ENCODE peak calls at places on chromosomes 2 and 18, in four cellular contexts. I is fibroblast of mammary gland, U is uterus, J is AG09309. O is an unnamed sample.

GRCh38 chr2:13758412-13758811 is 874.1 kb upstream of the LRATD1 start:
- DNase-seq in I (no peak), J (no peak), U (no peak), O (no peak)

GRCh38 chr2:215359576-215359922 is 47.7 kb downstream of the ATIC start:
- DNase-seq in U (no peak), I (no peak), J (no peak), O (no peak)

GRCh38 chr2:69449906-69450305 is 12.7 kb upstream of the NFU1 start:
- DNase-seq in U (no peak), I (peak; percentile 14), J (peak; percentile 4), O (no peak)

GRCh38 chr2:138867341-138867740 is 87.2 kb upstream of the NXPH2 start:
- DNase-seq in U (no peak), I (no peak), J (no peak), O (no peak)

GRCh38 chr2:221245045-221245444 is 327.1 kb downstream of the EPHA4 start:
- DNase-seq in U (no peak), J (no peak), I (no peak), O (no peak)

GRCh38 chr2:128366746-128367511 is 48.3 kb upstream of the HS6ST1 start:
- DNase-seq in J (no peak), I (no peak), U (no peak), O (no peak)

GRCh38 chr2:204888222-204888621 is 342.9 kb downstream of the PARD3B start:
- DNase-seq in U (no peak), I (peak; percentile 25), J (peak; percentile 8), O (no peak)

GRCh38 chr2:161077367-161078210 is 82.6 kb upstream of the TANK start:
- DNase-seq in J (no peak), I (peak; percentile 47), U (no peak), O (no peak)

GRCh38 chr2:86790828-86791561 is at the start of gene CD8A:
- DNase-seq in U (no peak), I (peak; percentile 30), J (no peak), O (no peak)

GRCh38 chr2:73503992-73504570 is 118.4 kb downstream of the ALMS1 start:
- DNase-seq in U (no peak), J (no peak), I (no peak), O (no peak)

GRCh38 chr2:85712849-85713612 is 18.9 kb downstream of the GNLY start:
- DNase-seq in U (no peak), J (no peak), I (peak; percentile 86), O (no peak)

GRCh38 chr2:64630752-64631151 is 23.0 kb downstream of the SERTAD2 start:
- DNase-seq in J (no peak), I (no peak), U (no peak), O (no peak)

GRCh38 chr18:48869591-48869990 is 81.2 kb downstream of the SMAD7 start:
- DNase-seq in U (no peak), J (no peak), I (no peak), O (peak; percentile 35)

GRCh38 chr2:219987830-219988229 is 360.4 kb downstream of the SLC4A3 start:
- DNase-seq in J (peak; percentile 75), U (no peak), I (peak; percentile 99), O (no peak)

DNA sequence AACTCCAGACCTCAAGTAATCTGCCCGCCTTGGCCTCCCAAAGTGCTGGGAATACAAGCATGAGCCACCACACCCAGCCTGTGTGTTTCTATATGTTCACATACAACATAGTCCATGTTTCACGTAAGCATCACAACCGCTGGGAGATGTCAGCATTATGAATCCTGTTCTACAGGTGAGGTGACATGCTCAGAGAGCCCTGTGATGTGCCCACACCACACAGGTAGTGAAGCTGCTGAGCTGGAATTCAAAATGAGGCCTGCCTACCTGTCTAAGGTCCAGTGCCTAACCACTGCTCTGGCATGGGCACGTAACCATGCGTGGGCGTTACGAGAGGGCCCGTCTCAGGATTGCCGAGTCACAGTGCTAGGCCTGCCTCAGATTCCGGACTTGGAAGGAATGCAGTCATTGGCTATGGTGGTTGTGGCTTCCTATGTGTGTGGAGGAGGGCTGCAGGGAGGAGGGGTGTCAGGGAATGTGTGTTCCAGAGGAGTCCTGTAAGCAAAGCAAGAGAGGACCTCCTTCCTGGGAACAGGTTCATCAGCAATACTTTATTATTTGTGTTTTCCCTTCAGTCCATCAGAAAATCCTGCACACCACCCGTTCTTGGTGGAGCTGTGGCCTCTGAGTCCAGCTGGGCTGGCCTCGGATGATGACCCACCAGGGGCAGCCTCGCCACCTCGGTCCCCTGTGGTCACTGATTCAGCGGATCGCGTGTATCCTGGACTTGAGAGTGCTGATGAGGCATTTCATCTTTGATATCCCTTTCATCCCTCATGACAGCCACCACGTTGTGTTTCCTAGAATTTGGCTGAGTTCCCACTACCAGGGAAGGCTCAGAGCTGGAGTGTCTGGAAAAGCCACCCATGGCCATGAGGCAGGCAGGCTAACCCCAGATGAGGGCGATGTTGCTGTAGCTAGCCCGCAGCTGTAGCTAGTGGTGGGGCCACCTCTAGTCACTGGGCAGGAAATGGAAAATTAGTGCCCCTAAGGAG is 31.1 kb downstream of the HK2 start:
- DNase-seq in U (no peak), I (peak; percentile 47), J (no peak), O (no peak)
- H3K4me3 ChIP-seq in U (no peak overlapping the region), I (no peak overlapping the region), J (no peak overlapping the region), O (no peak overlapping the region)

DNA sequence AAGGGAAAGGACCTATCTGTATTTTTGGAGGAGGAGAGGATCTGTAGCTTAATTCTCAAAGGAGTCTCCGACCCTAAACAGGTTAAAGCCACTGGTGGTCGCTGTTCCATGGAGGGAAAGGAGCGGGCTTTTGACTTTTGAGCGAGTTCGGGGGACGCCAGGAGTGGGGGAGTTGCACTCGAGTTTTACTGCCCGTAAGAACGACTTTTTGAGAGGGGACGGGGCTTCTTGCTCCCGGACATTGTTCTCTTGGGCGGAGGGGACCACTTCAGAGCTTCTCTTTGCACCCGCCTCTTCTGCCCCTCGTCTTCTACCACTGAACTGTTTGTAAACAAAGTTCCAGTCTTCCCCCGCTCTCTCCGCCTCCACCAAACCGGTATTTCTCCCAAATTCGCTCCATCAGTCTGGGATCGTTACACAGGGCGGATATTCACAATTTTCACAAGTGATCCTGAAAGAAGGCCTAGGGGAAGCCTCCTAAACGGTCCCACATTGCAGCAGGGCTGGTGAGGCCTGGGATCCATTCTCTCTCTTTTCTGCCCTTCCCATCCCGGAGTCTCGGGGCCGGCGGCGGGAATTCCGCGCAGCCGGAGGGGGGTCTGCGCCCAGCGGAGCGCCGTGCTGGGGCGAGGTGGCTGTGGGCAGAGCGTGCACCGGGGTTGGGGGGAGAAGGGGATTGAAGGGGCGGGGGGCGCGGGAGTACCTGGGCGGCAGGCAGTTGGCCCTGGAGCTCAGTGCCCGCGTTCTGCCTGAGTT is 6.6 kb downstream of the DLX2 start:
- DNase-seq in J (no peak), U (no peak), I (no peak), O (no peak)
- H3K4me3 ChIP-seq in J (peak overlapping the region; percentile 81), U (no peak overlapping the region), I (peak overlapping the region; percentile 58), O (peak overlapping the region; percentile 28)

DNA sequence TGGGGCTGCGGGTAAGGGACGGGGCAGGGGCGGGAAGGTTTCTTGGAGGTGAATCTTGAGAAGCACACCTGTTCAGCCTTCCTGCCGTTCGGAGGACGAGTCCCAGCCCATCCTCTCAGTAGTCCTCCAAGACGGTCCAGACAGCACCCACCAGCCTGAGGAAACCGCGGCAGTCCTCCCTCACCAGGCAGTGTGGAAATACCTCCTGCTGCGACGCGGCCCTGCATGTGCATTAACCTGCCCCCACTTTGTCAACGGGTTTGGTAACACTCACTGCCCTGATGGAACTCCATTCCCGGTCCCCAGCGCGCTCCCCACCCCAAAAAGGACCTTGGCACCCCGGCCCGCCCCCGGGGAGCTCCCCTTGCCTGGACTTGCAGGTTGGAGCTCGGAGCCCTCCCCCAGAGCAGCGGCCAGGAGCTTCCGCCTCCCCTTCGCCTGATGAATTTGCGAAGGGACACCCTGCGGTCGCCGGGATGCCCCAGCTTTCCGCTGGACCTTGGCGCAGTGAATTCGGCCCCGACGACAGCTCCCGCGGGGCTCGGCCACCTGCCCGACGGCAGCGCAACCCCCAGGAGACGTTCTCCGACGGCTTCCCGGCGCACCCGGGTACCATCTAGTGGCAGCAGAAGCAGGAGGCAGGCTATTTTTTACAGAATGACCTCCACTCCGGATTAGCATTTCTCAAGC is 31.5 kb downstream of the ACVR1C start:
- DNase-seq in J (no peak), U (no peak), I (peak; percentile 17), O (peak; percentile 46)
- H3K4me3 ChIP-seq in J (peak overlapping the region; percentile 20), U (no peak overlapping the region), I (no peak overlapping the region), O (peak overlapping the region; percentile 44)

DNA sequence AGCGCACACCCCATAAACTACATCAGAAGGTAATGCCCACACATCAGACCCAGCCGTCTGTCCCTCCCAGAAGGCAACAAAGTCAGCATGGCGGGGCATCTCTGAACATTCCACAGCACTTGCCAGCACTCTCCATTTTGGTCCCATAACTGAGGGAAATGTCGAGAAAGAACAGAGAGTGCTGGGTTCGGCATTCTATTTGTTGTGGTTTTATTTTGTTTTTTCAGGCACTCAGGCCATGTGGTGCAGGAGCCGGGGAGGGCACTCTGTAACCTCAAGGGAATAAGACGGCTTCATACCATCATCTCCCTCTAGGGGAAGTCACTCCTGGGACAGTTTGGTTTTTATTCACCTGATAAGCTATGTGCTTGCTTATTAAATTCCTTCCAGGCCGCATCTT is 156.0 kb downstream of the SEPTIN10 start:
- DNase-seq in U (no peak), I (no peak), J (no peak), O (no peak)
- H3K4me3 ChIP-seq in U (no peak overlapping the region), I (no peak overlapping the region), J (no peak overlapping the region), O (no peak overlapping the region)

GRCh38 chr2:181991171-181991885 is 5.7 kb downstream of the PPP1R1C start:
- DNase-seq in I (no peak), U (no peak), J (no peak), O (no peak)
- H3K4me3 ChIP-seq in I (no peak overlapping the region), U (no peak overlapping the region), J (no peak overlapping the region), O (no peak overlapping the region)

O was measured in right cardiac atrium.